ENCODE peak calls at places on chromosome 13, in nine cellular contexts. I is stomach; P is activated CD4-positive, alpha-beta memory T cell treated with anti-CD3 and anti-CD28 coated beads for 36 hours; X is AG10803; Y is ureter; R is A549; T is iris pigment epithelial cell; H is HT1080; A is CD4-positive, CD25-positive, alpha-beta regulatory T cell. N is an unnamed sample.
A peak's percentile ranks its signal among the peaks of the same experiment; 100 is the strongest.

GRCh38 chr13:33383724-33384577 is 98.4 kb upstream of the STARD13 start:
- DNase-seq in H (no peak), I (no peak), P (no peak), A (no peak), X (no peak), T (peak; percentile 21), Y (no peak), R (no peak), N (no peak)

GRCh38 chr13:87669379-87669978 is 1.7 kb upstream of the SLITRK5 start:
- DNase-seq in P (no peak), Y (no peak), I (no peak), T (peak; percentile 34), R (no peak), H (peak; percentile 36), A (no peak), X (no peak), N (peak; percentile 63)

GRCh38 chr13:113095146-113096051 is 10.2 kb upstream of the F7 start:
- DNase-seq in T (no peak), X (no peak), P (no peak), H (no peak), I (no peak), R (no peak), Y (no peak), A (no peak), N (no peak)

GRCh38 chr13:21541271-21541670 is 62.7 kb downstream of the MICU2 start:
- DNase-seq in A (no peak), T (no peak), P (no peak), R (no peak), X (no peak), I (no peak), H (no peak), Y (no peak), N (peak; percentile 23)

GRCh38 chr13:71874490-71874889 is 7.5 kb upstream of the DACH1 start:
- DNase-seq in P (no peak), Y (no peak), T (no peak), A (no peak), X (no peak), H (no peak), R (no peak), I (no peak), N (no peak)

GRCh38 chr13:105918842-105919741 is 616.4 kb downstream of the EFNB2 start:
- DNase-seq in T (peak; percentile 88), R (peak; percentile 51), P (no peak), I (peak; percentile 54), X (peak; percentile 13), H (peak; percentile 86), Y (peak; percentile 77), A (no peak), N (peak; percentile 83)

GRCh38 chr13:42279080-42279479 is 7.1 kb downstream of the AKAP11 start:
- DNase-seq in R (no peak), A (peak; percentile 33), Y (no peak), I (no peak), P (peak; percentile 42), H (no peak), X (no peak), T (no peak), N (no peak)

GRCh38 chr13:29935309-29935981 is 85.0 kb upstream of the UBL3 start:
- DNase-seq in I (peak; percentile 48), H (no peak), A (peak; percentile 85), T (no peak), P (peak; percentile 94), X (no peak), R (no peak), Y (no peak), N (no peak)

GRCh38 chr13:51122868-51123267 is 11.8 kb upstream of the C13orf42 start:
- DNase-seq in R (no peak), T (no peak), A (no peak), X (no peak), I (no peak), P (peak; percentile 51), Y (no peak), H (no peak), N (no peak)

GRCh38 chr13:91922969-91923592 is 524.7 kb downstream of the GPC5 start:
- DNase-seq in P (no peak), Y (no peak), I (no peak), R (no peak), X (no peak), A (no peak), H (no peak), T (no peak), N (peak; percentile 11)

GRCh38 chr13:29428310-29428991 is 167.0 kb downstream of the SLC7A1 start:
- DNase-seq in Y (no peak), A (no peak), I (no peak), T (no peak), X (no peak), H (no peak), P (no peak), R (no peak), N (peak; percentile 38)

GRCh38 chr13:113848020-113848419 is 15.9 kb downstream of the GAS6 start:
- DNase-seq in H (no peak), R (no peak), X (no peak), T (no peak), I (no peak), P (peak; percentile 3), Y (peak; percentile 28), A (no peak), N (no peak)

GRCh38 chr13:77516342-77516789 is 19.1 kb upstream of the SCEL start:
- DNase-seq in A (no peak), P (peak; percentile 31), X (peak; percentile 11), Y (no peak), H (peak; percentile 95), T (peak; percentile 76), R (no peak), I (no peak), N (peak; percentile 52)

GRCh38 chr13:45341799-45342584 is 1.0 kb upstream of the TPT1 start:
- DNase-seq in H (peak; percentile 33), X (peak; percentile 82), Y (peak; percentile 57), I (peak; percentile 59), P (no peak), R (no peak), A (no peak), T (peak; percentile 54), N (peak; percentile 80)

GRCh38 chr13:46668302-46668720 is 115.3 kb downstream of the LRCH1 start:
- DNase-seq in P (peak; percentile 53), T (peak; percentile 93), I (no peak), A (no peak), X (peak; percentile 91), Y (no peak), H (peak; percentile 90), R (no peak), N (peak; percentile 78)

GRCh38 chr13:94415484-94415883 is 64.0 kb downstream of the DCT start:
- DNase-seq in Y (no peak), H (no peak), T (no peak), P (no peak), A (no peak), R (no peak), X (no peak), I (no peak), N (no peak)

GRCh38 chr13:20118268-20119140 is 42.3 kb downstream of the GJA3 start:
- DNase-seq in R (peak; percentile 21), X (peak; percentile 55), T (peak; percentile 34), A (peak; percentile 8), P (peak; percentile 25), H (no peak), I (peak; percentile 74), Y (peak; percentile 76), N (no peak)

GRCh38 chr13:24208314-24208713 is 47.8 kb downstream of the SPATA13 start:
- DNase-seq in I (no peak), R (peak; percentile 44), T (peak; percentile 85), P (no peak), Y (no peak), A (no peak), H (peak; percentile 82), X (peak; percentile 86), N (peak; percentile 80)

GRCh38 chr13:30998548-30999140 is 66.2 kb downstream of the TEX26 start:
- DNase-seq in P (no peak), Y (no peak), X (peak; percentile 58), A (no peak), T (peak; percentile 49), H (no peak), I (no peak), R (no peak), N (no peak)